ENCODE peak calls at places on chromosomes 3 and 15, in five cellular contexts. O is ELF-1, Y is B cell, B is lung, F is non-pigmented ciliary epithelial cell. P is an unnamed sample.

GRCh38 chr3:55066406-55067128 is 138.7 kb upstream of the LRTM1 start:
- DNase-seq in O (peak; percentile 47), Y (no peak), B (no peak), F (no peak), P (no peak)

GRCh38 chr15:79089890-79090486 is 592 bp downstream of the RASGRF1 start:
- DNase-seq in O (peak; percentile 90), Y (no peak), B (no peak), F (no peak), P (no peak)

GRCh38 chr3:184505479-184505878 is 56.1 kb upstream of the EPHB3 start:
- DNase-seq in O (no peak), Y (no peak), B (no peak), F (no peak), P (no peak)

GRCh38 chr3:399647-400046 is 203.1 kb downstream of the CHL1 start:
- DNase-seq in O (no peak), Y (no peak), B (no peak), F (no peak), P (no peak)

GRCh38 chr15:73856458-73857192 is 16.7 kb upstream of the TBC1D21 start:
- DNase-seq in O (peak; percentile 56), Y (peak; percentile 18), B (no peak), F (no peak), P (peak; percentile 9)

GRCh38 chr3:188002626-188003138 is 151.3 kb upstream of the LPP start:
- DNase-seq in O (no peak), Y (no peak), B (no peak), F (no peak), P (no peak)

GRCh38 chr15:63379492-63380150 is 2.0 kb downstream of the CA12 start:
- DNase-seq in O (peak; percentile 49), Y (no peak), B (no peak), F (no peak), P (no peak)

GRCh38 chr3:197226179-197226578 is 72.2 kb downstream of the DLG1 start:
- DNase-seq in O (no peak), Y (no peak), B (no peak), F (no peak), P (no peak)

GRCh38 chr15:37907136-37907535 is 27.3 kb upstream of the TMCO5A start:
- DNase-seq in O (no peak), Y (no peak), B (no peak), F (no peak), P (no peak)

GRCh38 chr15:29143909-29144308 is 125.7 kb downstream of the NSMCE3 start:
- DNase-seq in O (no peak), Y (no peak), B (no peak), F (peak; percentile 78), P (no peak)

GRCh38 chr3:157786216-157786615 is 283.0 kb upstream of the VEPH1 start:
- DNase-seq in O (no peak), Y (no peak), B (no peak), F (peak; percentile 65), P (no peak)

GRCh38 chr3:149983628-149984027 is 12.9 kb upstream of the PFN2 start:
- DNase-seq in O (no peak), Y (no peak), B (no peak), F (no peak), P (no peak)

GRCh38 chr3:193743702-193744047 is 150.7 kb downstream of the OPA1 start:
- DNase-seq in O (peak; percentile 20), Y (peak; percentile 51), B (no peak), F (no peak), P (no peak)

GRCh38 chr15:49989498-49989897 is 129.5 kb downstream of the ATP8B4 start:
- DNase-seq in O (no peak), Y (no peak), B (no peak), F (no peak), P (no peak)

P was measured in thyroid gland.